ENCODE peak calls at places on chromosome 18, in five cellular contexts. One of them, this sample, is unnamed.

GRCh38 chr18:48992791-48993555 is 42.2 kb upstream of the SMAD7 start:
- DNase-seq in sigmoid colon: no peak
- DNase-seq in SK-N-SH: no peak
- DNase-seq in GM12878: peak; percentile 13
- DNase-seq in A549: no peak
- DNase-seq in this sample: no peak

GRCh38 chr18:66724664-66725356 is 120.9 kb upstream of the CDH19 start:
- DNase-seq in sigmoid colon: no peak
- DNase-seq in SK-N-SH: no peak
- DNase-seq in GM12878: no peak
- DNase-seq in A549: no peak
- DNase-seq in this sample: no peak

GRCh38 chr18:38868757-38869156 is 1303.2 kb upstream of the CELF4 start:
- DNase-seq in sigmoid colon: no peak
- DNase-seq in SK-N-SH: no peak
- DNase-seq in GM12878: no peak
- DNase-seq in A549: no peak
- DNase-seq in this sample: no peak

GRCh38 chr18:65380571-65380970 is 370.2 kb upstream of the CDH7 start:
- DNase-seq in sigmoid colon: no peak
- DNase-seq in SK-N-SH: no peak
- DNase-seq in GM12878: no peak
- DNase-seq in A549: no peak
- DNase-seq in this sample: no peak

GRCh38 chr18:79397830-79398761 is 2.4 kb downstream of the NFATC1 start:
- DNase-seq in sigmoid colon: peak; percentile 65
- DNase-seq in SK-N-SH: no peak
- DNase-seq in GM12878: no peak
- DNase-seq in A549: no peak
- DNase-seq in this sample: no peak

GRCh38 chr18:2963048-2963447 is 49.9 kb downstream of the LPIN2 start:
- DNase-seq in sigmoid colon: no peak
- DNase-seq in SK-N-SH: no peak
- DNase-seq in GM12878: no peak
- DNase-seq in A549: no peak
- DNase-seq in this sample: no peak

GRCh38 chr18:79377187-79377891 is 18.4 kb upstream of the NFATC1 start:
- DNase-seq in sigmoid colon: peak; percentile 52
- DNase-seq in SK-N-SH: no peak
- DNase-seq in GM12878: no peak
- DNase-seq in A549: no peak
- DNase-seq in this sample: no peak

GRCh38 chr18:46458472-46458871 is 198.5 kb downstream of the LOXHD1 start:
- DNase-seq in sigmoid colon: no peak
- DNase-seq in SK-N-SH: no peak
- DNase-seq in GM12878: no peak
- DNase-seq in A549: no peak
- DNase-seq in this sample: no peak

GRCh38 chr18:9827856-9828793 is 57.6 kb upstream of the TXNDC2 start:
- DNase-seq in sigmoid colon: peak; percentile 81
- DNase-seq in SK-N-SH: no peak
- DNase-seq in GM12878: no peak
- DNase-seq in A549: peak; percentile 94
- DNase-seq in this sample: no peak

GRCh38 chr18:9914334-9914583 is 443 bp downstream of the VAPA start:
- DNase-seq in sigmoid colon: no peak
- DNase-seq in SK-N-SH: peak; percentile 84
- DNase-seq in GM12878: no peak
- DNase-seq in A549: no peak
- DNase-seq in this sample: no peak

GRCh38 chr18:24657461-24657860 is 197.0 kb downstream of the HRH4 start:
- DNase-seq in sigmoid colon: no peak
- DNase-seq in SK-N-SH: no peak
- DNase-seq in GM12878: no peak
- DNase-seq in A549: no peak
- DNase-seq in this sample: no peak

GRCh38 chr18:55878224-55878623 is 290.2 kb upstream of the TCF4 start:
- DNase-seq in sigmoid colon: no peak
- DNase-seq in SK-N-SH: no peak
- DNase-seq in GM12878: no peak
- DNase-seq in A549: no peak
- DNase-seq in this sample: no peak

GRCh38 chr18:63317556-63317946 is 2.0 kb downstream of the BCL2 start:
- DNase-seq in sigmoid colon: no peak
- DNase-seq in SK-N-SH: no peak
- DNase-seq in GM12878: no peak
- DNase-seq in A549: no peak
- DNase-seq in this sample: no peak

GRCh38 chr18:37551846-37552245 is 13.8 kb downstream of the CELF4 start:
- DNase-seq in sigmoid colon: no peak
- DNase-seq in SK-N-SH: no peak
- DNase-seq in GM12878: no peak
- DNase-seq in A549: no peak
- DNase-seq in this sample: no peak

GRCh38 chr18:26190506-26190905 is 35.7 kb upstream of the TAF4B start:
- DNase-seq in sigmoid colon: no peak
- DNase-seq in SK-N-SH: no peak
- DNase-seq in GM12878: peak; percentile 74
- DNase-seq in A549: no peak
- DNase-seq in this sample: no peak

GRCh38 chr18:57959278-57959677 is 84.7 kb upstream of the NEDD4L start:
- DNase-seq in sigmoid colon: no peak
- DNase-seq in SK-N-SH: peak; percentile 49
- DNase-seq in GM12878: no peak
- DNase-seq in A549: peak; percentile 80
- DNase-seq in this sample: no peak

DNA sequence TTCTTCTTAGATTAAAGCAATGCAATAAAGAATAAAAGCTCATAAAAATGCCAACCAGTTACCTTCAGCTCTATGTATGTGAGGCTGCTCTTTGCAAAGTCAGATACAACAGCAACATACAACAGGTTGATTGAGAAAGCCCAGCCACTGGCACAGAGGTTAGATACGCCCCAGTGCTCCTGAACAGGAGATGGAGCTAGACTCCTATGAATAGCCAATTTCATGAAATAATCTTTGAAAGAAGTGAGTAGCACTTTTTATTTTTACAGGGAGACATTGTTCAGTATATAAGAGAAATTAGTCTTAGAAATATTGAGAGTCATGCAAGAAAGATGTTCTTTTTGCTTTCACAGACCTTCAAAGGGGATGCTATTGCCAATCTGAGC is 362.4 kb upstream of the MEX3C start:
- DNase-seq in sigmoid colon: no peak
- DNase-seq in SK-N-SH: no peak
- DNase-seq in GM12878: no peak
- DNase-seq in A549: peak; percentile 4
- DNase-seq in this sample: no peak
- TF ChIP-seq CTCF in sigmoid colon: no peak
- TF ChIP-seq CTCF in SK-N-SH: peak; percentile 17
- TF ChIP-seq CTCF in GM12878: peak; percentile 4
- TF ChIP-seq CTCF in A549: peak; percentile 14
- TF ChIP-seq CTCF in this sample: no peak

GRCh38 chr18:45086777-45087176 is 406.1 kb downstream of the SETBP1 start:
- DNase-seq in sigmoid colon: no peak
- DNase-seq in SK-N-SH: no peak
- DNase-seq in GM12878: no peak
- DNase-seq in A549: no peak
- DNase-seq in this sample: no peak

GRCh38 chr18:45083456-45083855 is 402.8 kb downstream of the SETBP1 start:
- DNase-seq in sigmoid colon: no peak
- DNase-seq in SK-N-SH: no peak
- DNase-seq in GM12878: no peak
- DNase-seq in A549: no peak
- DNase-seq in this sample: no peak

GRCh38 chr18:45084207-45084606 is 403.5 kb downstream of the SETBP1 start:
- DNase-seq in sigmoid colon: peak; percentile 77
- DNase-seq in SK-N-SH: no peak
- DNase-seq in GM12878: no peak
- DNase-seq in A549: no peak
- DNase-seq in this sample: no peak

GRCh38 chr18:45085916-45086624 is 405.4 kb downstream of the SETBP1 start:
- DNase-seq in sigmoid colon: no peak
- DNase-seq in SK-N-SH: no peak
- DNase-seq in GM12878: no peak
- DNase-seq in A549: no peak
- DNase-seq in this sample: no peak

DNA sequence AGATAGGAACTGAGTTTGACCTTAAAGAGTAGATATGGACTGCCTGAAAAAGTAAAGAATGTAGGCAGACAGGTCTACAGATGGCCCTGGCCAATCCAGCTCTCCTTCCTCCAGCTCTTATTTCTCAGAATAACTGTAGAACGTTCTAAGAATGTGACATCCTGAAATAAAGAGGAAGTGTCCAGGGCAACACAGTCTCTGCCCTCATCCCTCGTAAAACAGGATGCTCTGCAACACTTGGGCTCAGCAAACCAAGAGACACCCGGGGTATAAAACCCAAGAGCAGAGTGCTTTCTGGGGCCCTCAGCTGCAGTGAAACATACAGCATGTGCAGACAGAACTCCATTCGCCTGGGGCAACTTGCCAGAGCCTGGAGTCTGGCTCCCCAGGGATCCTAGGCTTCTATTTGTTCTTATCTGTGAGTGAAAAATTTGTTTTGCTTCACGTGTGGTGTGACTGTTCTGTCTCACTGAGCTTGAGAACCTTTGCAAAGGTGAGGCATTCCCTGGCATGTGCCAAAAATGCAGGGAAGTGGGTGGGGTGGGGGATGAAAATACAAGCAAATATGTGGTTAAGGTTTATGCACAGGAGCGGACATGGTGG is 401.0 kb downstream of the SETBP1 start:
- DNase-seq in sigmoid colon: no peak
- DNase-seq in SK-N-SH: no peak
- DNase-seq in GM12878: no peak
- DNase-seq in A549: no peak
- DNase-seq in this sample: no peak
- TF ChIP-seq EP300 in sigmoid colon: no peak
- TF ChIP-seq EP300 in SK-N-SH: no peak
- TF ChIP-seq EP300 in GM12878: no peak
- TF ChIP-seq EP300 in A549: no peak
- TF ChIP-seq EP300 in this sample: no peak

DNA sequence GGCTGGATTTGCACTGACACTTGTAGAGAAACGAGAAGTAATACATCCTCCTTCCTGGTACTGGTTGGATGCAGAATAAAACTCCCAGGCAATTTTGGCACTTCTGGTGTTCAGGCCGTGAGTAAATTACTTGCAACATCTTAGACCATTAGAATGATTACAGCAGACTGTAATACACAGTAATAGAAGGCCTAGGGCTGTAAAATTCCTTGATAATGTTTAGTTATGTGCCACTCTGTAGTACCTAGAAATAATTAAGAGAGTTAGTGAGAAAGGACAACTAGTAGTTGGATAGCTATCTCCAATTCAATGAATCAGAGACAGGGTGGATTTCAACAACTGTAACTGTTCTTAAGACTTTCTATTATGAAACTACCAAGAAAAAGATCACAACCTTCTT is 356.3 kb upstream of the SETBP1 start:
- DNase-seq in sigmoid colon: no peak
- DNase-seq in SK-N-SH: no peak
- DNase-seq in GM12878: no peak
- DNase-seq in A549: no peak
- DNase-seq in this sample: no peak
- H3K9me3 ChIP-seq in sigmoid colon: no peaks in the 10 kb centered on the region
- H3K9me3 ChIP-seq in SK-N-SH: no peaks in the 10 kb centered on the region
- H3K9me3 ChIP-seq in GM12878: no peaks in the 10 kb centered on the region
- H3K9me3 ChIP-seq in A549: no peaks in the 10 kb centered on the region
- H3K9me3 ChIP-seq in this sample: no peaks in the 10 kb centered on the region

GRCh38 chr18:75314606-75315005 is 104.0 kb downstream of the TSHZ1 start:
- DNase-seq in sigmoid colon: no peak
- DNase-seq in SK-N-SH: no peak
- DNase-seq in GM12878: no peak
- DNase-seq in A549: no peak
- DNase-seq in this sample: no peak

GRCh38 chr18:75317300-75317699 is 106.7 kb downstream of the TSHZ1 start:
- DNase-seq in sigmoid colon: no peak
- DNase-seq in SK-N-SH: no peak
- DNase-seq in GM12878: no peak
- DNase-seq in A549: no peak
- DNase-seq in this sample: no peak

GRCh38 chr18:75316826-75317225 is 106.2 kb downstream of the TSHZ1 start:
- DNase-seq in sigmoid colon: no peak
- DNase-seq in SK-N-SH: no peak
- DNase-seq in GM12878: no peak
- DNase-seq in A549: no peak
- DNase-seq in this sample: no peak

GRCh38 chr18:75317723-75318122 is 107.1 kb downstream of the TSHZ1 start:
- DNase-seq in sigmoid colon: no peak
- DNase-seq in SK-N-SH: no peak
- DNase-seq in GM12878: peak; percentile 1
- DNase-seq in A549: no peak
- DNase-seq in this sample: no peak

DNA sequence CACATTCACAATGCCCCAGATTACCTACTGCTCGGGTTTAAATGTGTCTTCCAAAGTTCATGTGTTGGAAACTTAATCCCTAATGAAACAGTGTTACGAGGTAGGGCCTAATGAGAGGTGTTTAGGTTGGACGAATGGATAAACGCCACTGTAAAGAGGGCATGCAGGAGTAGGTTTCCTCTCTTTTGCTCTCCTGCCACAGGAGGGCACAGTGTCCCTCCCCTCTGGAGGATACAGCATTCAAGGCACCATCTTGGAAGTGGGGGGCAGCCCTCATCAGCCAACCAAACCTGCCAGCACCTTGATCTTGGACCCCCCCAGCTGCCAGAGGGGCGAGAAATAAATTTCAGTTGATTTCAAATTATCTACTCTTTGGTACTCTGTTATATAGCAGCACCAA is 103.5 kb downstream of the TSHZ1 start:
- DNase-seq in sigmoid colon: no peak
- DNase-seq in SK-N-SH: no peak
- DNase-seq in GM12878: no peak
- DNase-seq in A549: no peak
- DNase-seq in this sample: no peak
- TF ChIP-seq CTCF in sigmoid colon: no peak
- TF ChIP-seq CTCF in SK-N-SH: peak; percentile 9
- TF ChIP-seq CTCF in GM12878: no peak
- TF ChIP-seq CTCF in A549: no peak
- TF ChIP-seq CTCF in this sample: no peak

DNA sequence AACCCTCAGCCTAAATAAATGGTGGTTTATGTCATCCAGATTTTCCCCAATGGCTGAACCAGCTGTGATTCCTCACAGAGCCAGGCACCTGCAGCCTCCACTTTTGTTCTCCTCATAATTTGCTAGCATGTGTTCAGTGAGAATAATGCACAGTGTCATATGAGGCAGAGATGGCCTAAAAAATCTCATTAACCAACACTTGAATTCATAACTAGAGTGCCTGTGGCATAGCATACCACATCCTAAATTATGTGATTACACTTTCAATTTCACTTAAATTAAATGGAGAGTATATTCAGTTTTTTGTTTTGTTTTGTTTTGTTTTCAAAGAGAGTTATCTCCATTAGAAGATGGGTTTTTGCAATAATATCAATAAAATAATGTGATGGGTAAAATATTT is 488.0 kb downstream of the CBLN2 start:
- DNase-seq in sigmoid colon: no peak
- DNase-seq in SK-N-SH: no peak
- DNase-seq in GM12878: no peak
- DNase-seq in A549: no peak
- DNase-seq in this sample: no peak
- TF ChIP-seq EP300 in sigmoid colon: no peak
- TF ChIP-seq EP300 in SK-N-SH: no peak
- TF ChIP-seq EP300 in GM12878: no peak
- TF ChIP-seq EP300 in A549: no peak
- TF ChIP-seq EP300 in this sample: no peak

GRCh38 chr18:35303610-35304009 is 13.6 kb upstream of the ZSCAN30 start:
- DNase-seq in sigmoid colon: no peak
- DNase-seq in SK-N-SH: no peak
- DNase-seq in GM12878: no peak
- DNase-seq in A549: no peak
- DNase-seq in this sample: no peak
- H3K9me3 ChIP-seq in sigmoid colon: peaks cover 50% of the 10 kb centered on the region
- H3K9me3 ChIP-seq in SK-N-SH: peaks cover 34% of the 10 kb centered on the region
- H3K9me3 ChIP-seq in GM12878: peaks cover 36% of the 10 kb centered on the region
- H3K9me3 ChIP-seq in A549: peaks cover 89% of the 10 kb centered on the region
- H3K9me3 ChIP-seq in this sample: peaks cover 6% of the 10 kb centered on the region